ENCODE peak calls at places on chromosomes 1 and 21, in seven cellular contexts. One of them, this sample, is unnamed.
A peak's percentile ranks its signal among the peaks of the same experiment; 100 is the strongest.

GRCh38 chr1:36163426-36163825 is 7.5 kb downstream of the MAP7D1 start:
- ATAC-seq in HepG2: no peak
- ATAC-seq in upper lobe of left lung: no peak
- ATAC-seq in Panc1: no peak
- ATAC-seq in GM12878: no peak
- ATAC-seq in HCT116: no peak
- ATAC-seq in K562: no peak
- ATAC-seq in this sample: no peak

GRCh38 chr1:219926363-219926998 is 1.9 kb downstream of the SLC30A10 start:
- ATAC-seq in HepG2: peak; percentile 69
- ATAC-seq in upper lobe of left lung: no peak
- ATAC-seq in Panc1: no peak
- ATAC-seq in GM12878: no peak
- ATAC-seq in HCT116: no peak
- ATAC-seq in K562: peak; percentile 19
- ATAC-seq in this sample: no peak

GRCh38 chr1:1274299-1274930 is 761 bp upstream of the UBE2J2 start:
- ATAC-seq in HepG2: peak; percentile 71
- ATAC-seq in upper lobe of left lung: no peak
- ATAC-seq in Panc1: peak; percentile 6
- ATAC-seq in GM12878: no peak
- ATAC-seq in HCT116: no peak
- ATAC-seq in K562: peak; percentile 56
- ATAC-seq in this sample: no peak

GRCh38 chr1:25661043-25661807 is 44.6 kb downstream of the MAN1C1 start:
- ATAC-seq in HepG2: no peak
- ATAC-seq in upper lobe of left lung: no peak
- ATAC-seq in Panc1: peak; percentile 32
- ATAC-seq in GM12878: no peak
- ATAC-seq in HCT116: no peak
- ATAC-seq in K562: no peak
- ATAC-seq in this sample: no peak

GRCh38 chr1:118970451-118970850 is 17.7 kb downstream of the TBX15 start:
- ATAC-seq in HepG2: no peak
- ATAC-seq in upper lobe of left lung: no peak
- ATAC-seq in Panc1: no peak
- ATAC-seq in GM12878: no peak
- ATAC-seq in HCT116: no peak
- ATAC-seq in K562: no peak
- ATAC-seq in this sample: no peak

GRCh38 chr1:247638011-247638410 is 32.6 kb downstream of the OR2G3 start:
- ATAC-seq in HepG2: no peak
- ATAC-seq in upper lobe of left lung: no peak
- ATAC-seq in Panc1: no peak
- ATAC-seq in GM12878: no peak
- ATAC-seq in HCT116: no peak
- ATAC-seq in K562: no peak
- ATAC-seq in this sample: no peak

GRCh38 chr1:230646710-230647302 is 4.5 kb downstream of the COG2 start:
- ATAC-seq in HepG2: no peak
- ATAC-seq in upper lobe of left lung: no peak
- ATAC-seq in Panc1: no peak
- ATAC-seq in GM12878: no peak
- ATAC-seq in HCT116: no peak
- ATAC-seq in K562: no peak
- ATAC-seq in this sample: no peak

GRCh38 chr1:166032901-166033371 is 133.9 kb downstream of the FAM78B start:
- ATAC-seq in HepG2: no peak
- ATAC-seq in upper lobe of left lung: no peak
- ATAC-seq in Panc1: no peak
- ATAC-seq in GM12878: no peak
- ATAC-seq in HCT116: no peak
- ATAC-seq in K562: no peak
- ATAC-seq in this sample: no peak

GRCh38 chr1:234154320-234155251 is 218.7 kb upstream of the COA6 start:
- ATAC-seq in HepG2: peak; percentile 81
- ATAC-seq in upper lobe of left lung: no peak
- ATAC-seq in Panc1: peak; percentile 97
- ATAC-seq in GM12878: peak; percentile 86
- ATAC-seq in HCT116: peak; percentile 98
- ATAC-seq in K562: peak; percentile 95
- ATAC-seq in this sample: no peak

GRCh38 chr1:205950280-205950679 is 7.0 kb upstream of the SLC26A9 start:
- ATAC-seq in HepG2: no peak
- ATAC-seq in upper lobe of left lung: no peak
- ATAC-seq in Panc1: no peak
- ATAC-seq in GM12878: no peak
- ATAC-seq in HCT116: no peak
- ATAC-seq in K562: no peak
- ATAC-seq in this sample: no peak

GRCh38 chr1:87045757-87046422 is 131.5 kb downstream of the HS2ST1 start:
- ATAC-seq in HepG2: no peak
- ATAC-seq in upper lobe of left lung: no peak
- ATAC-seq in Panc1: no peak
- ATAC-seq in GM12878: peak; percentile 78
- ATAC-seq in HCT116: no peak
- ATAC-seq in K562: no peak
- ATAC-seq in this sample: no peak

GRCh38 chr1:77175230-77175844 is 43.9 kb downstream of the PIGK start:
- ATAC-seq in HepG2: no peak
- ATAC-seq in upper lobe of left lung: no peak
- ATAC-seq in Panc1: no peak
- ATAC-seq in GM12878: no peak
- ATAC-seq in HCT116: no peak
- ATAC-seq in K562: no peak
- ATAC-seq in this sample: no peak
- H3K9me3 ChIP-seq in HepG2: peaks cover 55% of the 10 kb centered on the region
- H3K9me3 ChIP-seq in upper lobe of left lung: no peaks in the 10 kb centered on the region
- H3K9me3 ChIP-seq in Panc1: peaks cover 31% of the 10 kb centered on the region
- H3K9me3 ChIP-seq in GM12878: no peaks in the 10 kb centered on the region
- H3K9me3 ChIP-seq in HCT116: no peaks in the 10 kb centered on the region
- H3K9me3 ChIP-seq in K562: no peaks in the 10 kb centered on the region
- H3K9me3 ChIP-seq in this sample: no peaks in the 10 kb centered on the region

DNA sequence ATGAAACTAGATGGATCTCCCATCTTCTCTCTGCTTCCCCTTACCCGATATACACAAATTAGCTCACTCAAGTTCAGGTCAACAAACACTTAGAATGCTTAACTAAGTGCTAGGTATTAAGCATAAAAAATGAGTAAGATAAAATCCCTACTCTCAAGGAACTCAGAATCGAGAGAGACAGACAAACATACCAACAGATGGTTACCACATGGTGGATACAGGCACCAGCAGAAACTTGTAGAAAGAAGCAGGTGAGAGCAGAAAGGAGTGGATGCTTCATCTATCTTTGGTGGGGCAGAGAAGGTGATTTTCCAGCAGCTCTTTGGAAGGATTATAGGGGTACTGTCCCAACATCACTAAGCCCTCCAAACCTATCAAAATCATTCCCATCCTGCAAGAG is 32.2 kb downstream of the C8B start:
- ATAC-seq in HepG2: no peak
- ATAC-seq in upper lobe of left lung: no peak
- ATAC-seq in Panc1: no peak
- ATAC-seq in GM12878: no peak
- ATAC-seq in HCT116: no peak
- ATAC-seq in K562: no peak
- ATAC-seq in this sample: no peak
- H3K36me3 ChIP-seq in HepG2: no peaks in the 10 kb centered on the region
- H3K36me3 ChIP-seq in upper lobe of left lung: no peaks in the 10 kb centered on the region
- H3K36me3 ChIP-seq in Panc1: no peaks in the 10 kb centered on the region
- H3K36me3 ChIP-seq in GM12878: no peaks in the 10 kb centered on the region
- H3K36me3 ChIP-seq in HCT116: no peaks in the 10 kb centered on the region
- H3K36me3 ChIP-seq in K562: no peaks in the 10 kb centered on the region
- H3K36me3 ChIP-seq in this sample: no peaks in the 10 kb centered on the region

DNA sequence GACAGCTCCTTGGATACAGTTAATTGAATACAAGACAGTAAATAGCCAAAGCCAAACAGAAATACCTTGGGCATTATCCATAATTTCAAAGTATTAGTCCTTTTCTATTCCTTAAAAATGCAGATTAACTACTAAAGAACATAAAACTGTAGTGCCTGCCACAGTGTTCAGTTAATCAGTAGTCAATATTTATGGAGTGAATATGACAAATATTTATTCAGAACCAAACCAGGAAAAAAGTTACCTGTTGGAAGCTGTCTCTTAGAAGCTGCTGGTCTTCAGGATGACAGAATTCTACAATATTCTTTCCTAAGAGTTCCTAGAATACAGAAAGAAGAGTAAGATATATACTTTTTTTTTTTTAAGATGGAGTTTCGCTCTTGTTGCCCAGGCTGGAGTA is 18.2 kb upstream of the CTSK start:
- ATAC-seq in HepG2: no peak
- ATAC-seq in upper lobe of left lung: no peak
- ATAC-seq in Panc1: no peak
- ATAC-seq in GM12878: no peak
- ATAC-seq in HCT116: no peak
- ATAC-seq in K562: no peak
- ATAC-seq in this sample: no peak
- TF ChIP-seq POLR2AphosphoS5 in HepG2: no peak
- TF ChIP-seq POLR2AphosphoS5 in upper lobe of left lung: no peak
- TF ChIP-seq POLR2AphosphoS5 in Panc1: no peak
- TF ChIP-seq POLR2AphosphoS5 in GM12878: no peak
- TF ChIP-seq POLR2AphosphoS5 in HCT116: no peak
- TF ChIP-seq POLR2AphosphoS5 in K562: no peak
- TF ChIP-seq POLR2AphosphoS5 in this sample: no peak

GRCh38 chr1:49059087-49059486 is 282.4 kb upstream of the BEND5 start:
- ATAC-seq in HepG2: no peak
- ATAC-seq in upper lobe of left lung: no peak
- ATAC-seq in Panc1: no peak
- ATAC-seq in GM12878: no peak
- ATAC-seq in HCT116: no peak
- ATAC-seq in K562: no peak
- ATAC-seq in this sample: no peak

GRCh38 chr1:49060766-49061165 is 284.1 kb upstream of the BEND5 start:
- ATAC-seq in HepG2: no peak
- ATAC-seq in upper lobe of left lung: no peak
- ATAC-seq in Panc1: no peak
- ATAC-seq in GM12878: no peak
- ATAC-seq in HCT116: no peak
- ATAC-seq in K562: no peak
- ATAC-seq in this sample: no peak
- H3K9me3 ChIP-seq in HepG2: peaks cover 90% of the 10 kb centered on the region
- H3K9me3 ChIP-seq in upper lobe of left lung: no peaks in the 10 kb centered on the region
- H3K9me3 ChIP-seq in Panc1: no peaks in the 10 kb centered on the region
- H3K9me3 ChIP-seq in GM12878: no peaks in the 10 kb centered on the region
- H3K9me3 ChIP-seq in HCT116: no peaks in the 10 kb centered on the region
- H3K9me3 ChIP-seq in K562: peaks cover 1% of the 10 kb centered on the region
- H3K9me3 ChIP-seq in this sample: no peaks in the 10 kb centered on the region

GRCh38 chr21:44079446-44079845 is 27.8 kb upstream of the PWP2 start:
- ATAC-seq in HepG2: no peak
- ATAC-seq in upper lobe of left lung: no peak
- ATAC-seq in Panc1: no peak
- ATAC-seq in GM12878: no peak
- ATAC-seq in HCT116: no peak
- ATAC-seq in K562: no peak
- ATAC-seq in this sample: no peak

GRCh38 chr21:44079846-44080245 is 27.4 kb upstream of the PWP2 start:
- ATAC-seq in HepG2: no peak
- ATAC-seq in upper lobe of left lung: no peak
- ATAC-seq in Panc1: no peak
- ATAC-seq in GM12878: no peak
- ATAC-seq in HCT116: no peak
- ATAC-seq in K562: no peak
- ATAC-seq in this sample: no peak

GRCh38 chr21:44074315-44074958 is 32.8 kb upstream of the PWP2 start:
- ATAC-seq in HepG2: no peak
- ATAC-seq in upper lobe of left lung: no peak
- ATAC-seq in Panc1: no peak
- ATAC-seq in GM12878: no peak
- ATAC-seq in HCT116: no peak
- ATAC-seq in K562: no peak
- ATAC-seq in this sample: no peak

GRCh38 chr21:44078411-44078981 is 28.7 kb upstream of the PWP2 start:
- ATAC-seq in HepG2: no peak
- ATAC-seq in upper lobe of left lung: no peak
- ATAC-seq in Panc1: no peak
- ATAC-seq in GM12878: no peak
- ATAC-seq in HCT116: no peak
- ATAC-seq in K562: no peak
- ATAC-seq in this sample: no peak

GRCh38 chr21:44076316-44076715 is 30.9 kb upstream of the PWP2 start:
- ATAC-seq in HepG2: no peak
- ATAC-seq in upper lobe of left lung: no peak
- ATAC-seq in Panc1: no peak
- ATAC-seq in GM12878: no peak
- ATAC-seq in HCT116: no peak
- ATAC-seq in K562: no peak
- ATAC-seq in this sample: no peak
- H3K36me3 ChIP-seq in HepG2: peaks cover 58% of the 10 kb centered on the region
- H3K36me3 ChIP-seq in upper lobe of left lung: peaks cover 99% of the 10 kb centered on the region
- H3K36me3 ChIP-seq in Panc1: no peaks in the 10 kb centered on the region
- H3K36me3 ChIP-seq in GM12878: peaks cover 52% of the 10 kb centered on the region
- H3K36me3 ChIP-seq in HCT116: peaks cover 29% of the 10 kb centered on the region
- H3K36me3 ChIP-seq in K562: peaks cover 91% of the 10 kb centered on the region
- H3K36me3 ChIP-seq in this sample: peaks cover 97% of the 10 kb centered on the region

DNA sequence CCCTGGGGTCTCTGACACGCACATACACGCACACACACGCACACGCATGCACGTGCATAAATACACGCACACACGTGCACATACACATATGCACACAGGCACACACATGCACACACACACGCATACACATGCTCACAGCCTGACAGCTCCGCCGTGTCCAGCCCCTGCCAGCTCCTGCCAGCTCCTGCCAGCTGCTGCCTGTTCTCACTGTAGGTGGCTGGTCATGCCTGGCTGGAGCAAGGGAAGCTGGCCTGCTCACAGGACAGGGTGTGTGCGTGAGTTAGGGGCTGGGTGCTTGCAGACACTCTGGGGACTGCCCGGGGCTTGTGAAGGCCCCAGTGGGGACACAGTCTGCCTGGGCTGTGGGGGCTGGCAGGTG is 4.9 kb downstream of the PLCH2 start:
- ATAC-seq in HepG2: no peak
- ATAC-seq in upper lobe of left lung: no peak
- ATAC-seq in Panc1: peak; percentile 22
- ATAC-seq in GM12878: no peak
- ATAC-seq in HCT116: no peak
- ATAC-seq in K562: no peak
- ATAC-seq in this sample: no peak
- TF ChIP-seq POLR2AphosphoS5 in HepG2: no peak
- TF ChIP-seq POLR2AphosphoS5 in upper lobe of left lung: no peak
- TF ChIP-seq POLR2AphosphoS5 in Panc1: no peak
- TF ChIP-seq POLR2AphosphoS5 in GM12878: no peak
- TF ChIP-seq POLR2AphosphoS5 in HCT116: no peak
- TF ChIP-seq POLR2AphosphoS5 in K562: no peak
- TF ChIP-seq POLR2AphosphoS5 in this sample: no peak

This sample was measured in gastroesophageal sphincter.